ENCODE peak calls at places on chromosomes 16 and 17, in six cellular contexts. O, P, T, B, L and M are unnamed samples.

GRCh38 chr16:67663151-67663876 is 2.6 kb downstream of the PARD6A start:
- DNase-seq in O (peak), P (no peak), T (no peak), B (no peak), L (no peak), M (peak)

GRCh38 chr17:68950725-68951124 is 4.5 kb downstream of the ABCA8 start:
- DNase-seq in O (no peak), P (no peak), T (no peak), B (no peak), L (no peak), M (no peak)

GRCh38 chr17:76725580-76726230 is 701 bp downstream of the JMJD6 start:
- DNase-seq in O (no peak), P (peak), T (no peak), B (no peak), L (peak), M (peak)

GRCh38 chr16:85082553-85083050 is 29.7 kb downstream of the CIBAR2 start:
- DNase-seq in O (no peak), P (no peak), T (no peak), B (no peak), L (no peak), M (peak)

GRCh38 chr17:17350491-17351355 is 47.5 kb downstream of the NT5M start:
- DNase-seq in O (no peak), P (no peak), T (no peak), B (no peak), L (no peak), M (peak)

GRCh38 chr17:51120739-51121619 is at the start of gene SPAG9:
- DNase-seq in O (peak), P (peak), T (peak), B (peak), L (peak), M (peak)

GRCh38 chr17:60410001-60410400 is 12.3 kb upstream of the CHCT1 start:
- DNase-seq in O (no peak), P (no peak), T (no peak), B (no peak), L (no peak), M (no peak)

GRCh38 chr17:50832267-50833227 is 2.8 kb upstream of the WFIKKN2 start:
- DNase-seq in O (no peak), P (no peak), T (no peak), B (no peak), L (no peak), M (no peak)

GRCh38 chr17:17180141-17180603 is 26.0 kb downstream of the PLD6 start:
- DNase-seq in O (no peak), P (no peak), T (no peak), B (no peak), L (no peak), M (no peak)

GRCh38 chr17:75514299-75515228 is 773 bp downstream of the CASKIN2 start:
- DNase-seq in O (no peak), P (no peak), T (no peak), B (no peak), L (peak), M (peak)

GRCh38 chr17:80694085-80694991 is 149.7 kb downstream of the RPTOR start:
- DNase-seq in O (no peak), P (no peak), T (no peak), B (no peak), L (no peak), M (no peak)

GRCh38 chr17:77873518-77874302 is 84.8 kb upstream of the TNRC6C start:
- DNase-seq in O (no peak), P (no peak), T (no peak), B (no peak), L (no peak), M (no peak)

GRCh38 chr16:52439171-52439701 is 107.7 kb downstream of the TOX3 start:
- DNase-seq in O (no peak), P (no peak), T (no peak), B (no peak), L (no peak), M (no peak)

GRCh38 chr17:773467-774319 is 8.4 kb downstream of the GLOD4 start:
- DNase-seq in O (no peak), P (no peak), T (no peak), B (peak), L (no peak), M (no peak)

GRCh38 chr17:55248077-55248476 is 16.7 kb upstream of the HLF start:
- DNase-seq in O (no peak), P (no peak), T (no peak), B (no peak), L (no peak), M (no peak)

GRCh38 chr17:18999394-18999793 is 5.2 kb downstream of the FAM83G start:
- DNase-seq in O (no peak), P (no peak), T (no peak), B (no peak), L (no peak), M (no peak)

GRCh38 chr17:33196883-33197282 is 96.2 kb downstream of the ASIC2 start:
- DNase-seq in O (no peak), P (no peak), T (no peak), B (no peak), L (no peak), M (no peak)

GRCh38 chr16:51851111-51851510 is 695.8 kb downstream of the TOX3 start:
- DNase-seq in O (no peak), P (no peak), T (no peak), B (no peak), L (no peak), M (no peak)

GRCh38 chr17:67500261-67500660 is 123.2 kb downstream of the PITPNC1 start:
- DNase-seq in O (no peak), P (no peak), T (no peak), B (no peak), L (no peak), M (no peak)

GRCh38 chr16:48272837-48273421 is 25.6 kb upstream of the ABCC11 start:
- DNase-seq in O (no peak), P (no peak), T (no peak), B (no peak), L (no peak), M (no peak)

GRCh38 chr17:20091161-20092029 is 82.2 kb downstream of the SPECC1 start:
- DNase-seq in O (no peak), P (no peak), T (no peak), B (no peak), L (no peak), M (no peak)

GRCh38 chr17:45006927-45007461 is 38.9 kb upstream of the C1QL1 start:
- DNase-seq in O (no peak), P (no peak), T (no peak), B (no peak), L (no peak), M (peak)

GRCh38 chr17:2058521-2059124 is 3.7 kb downstream of the HIC1 start:
- DNase-seq in O (no peak), P (no peak), T (no peak), B (no peak), L (no peak), M (peak)

GRCh38 chr17:33603794-33604193 is 310.7 kb upstream of the ASIC2 start:
- DNase-seq in O (no peak), P (no peak), T (no peak), B (no peak), L (peak), M (no peak)

GRCh38 chr17:75755205-75755901 is 9.6 kb downstream of the GALK1 start:
- DNase-seq in O (no peak), P (no peak), T (no peak), B (no peak), L (no peak), M (no peak)

GRCh38 chr17:33049781-33050414 is 58.3 kb downstream of the SPACA3 start:
- DNase-seq in O (peak), P (peak), T (peak), B (no peak), L (peak), M (peak)

GRCh38 chr17:44547625-44548297 is 9.5 kb upstream of the FZD2 start:
- DNase-seq in O (no peak), P (no peak), T (no peak), B (no peak), L (no peak), M (peak)

GRCh38 chr17:29004081-29004692 is 1.6 kb downstream of the SEZ6 start:
- DNase-seq in O (no peak), P (no peak), T (no peak), B (no peak), L (no peak), M (peak)

GRCh38 chr17:40035162-40035559 is 19.0 kb downstream of the MED24 start:
- DNase-seq in O (no peak), P (no peak), T (peak), B (no peak), L (peak), M (peak)

GRCh38 chr17:38417210-38417951 is 10.9 kb upstream of the ARHGAP23 start:
- DNase-seq in O (no peak), P (no peak), T (no peak), B (no peak), L (peak), M (no peak)

GRCh38 chr16:55706739-55707487 is 51.1 kb downstream of the SLC6A2 start:
- DNase-seq in O (no peak), P (no peak), T (no peak), B (no peak), L (no peak), M (no peak)

DNA sequence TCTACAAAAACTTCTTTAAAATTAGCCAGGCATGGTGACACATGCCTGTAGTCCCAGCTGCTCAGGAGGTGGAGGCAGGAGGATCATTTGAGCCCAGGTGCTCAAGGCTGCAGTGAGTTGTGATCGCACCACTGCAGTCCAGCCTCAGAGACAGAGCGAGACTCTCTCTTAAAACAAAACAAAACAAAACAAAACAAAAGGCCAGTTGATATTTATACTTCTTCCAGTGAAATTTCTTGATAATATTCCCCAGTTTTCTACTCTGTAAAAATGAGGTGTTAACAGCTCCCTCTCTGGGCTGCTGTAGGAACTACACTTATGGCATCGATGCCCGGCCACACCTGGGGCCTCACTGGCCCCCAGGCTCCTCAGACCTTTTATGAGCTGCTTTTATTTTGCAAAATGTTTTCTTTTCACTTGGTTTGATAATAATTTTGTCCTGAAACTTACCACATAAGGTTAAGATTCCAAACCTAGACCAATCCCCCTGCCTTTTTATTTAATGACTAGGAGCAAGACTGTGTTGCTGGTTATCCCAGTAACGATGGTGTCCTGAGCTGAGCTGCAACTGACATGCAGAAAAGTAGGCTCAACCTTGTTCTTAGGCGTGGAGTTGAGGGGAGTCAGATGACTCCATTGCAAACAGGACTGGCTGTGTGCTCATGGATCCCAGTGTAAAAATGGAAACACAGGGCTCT is 17.6 kb downstream of the MAPK8IP3 start:
- DNase-seq in O (no peak), P (peak), T (no peak), B (no peak), L (peak), M (peak)
- TF ChIP-seq SP1 in O (no peak), P (no peak), T (no peak), B (no peak), L (no peak), M (no peak)

GRCh38 chr16:10312784-10313724 is 72.8 kb upstream of the ATF7IP2 start:
- DNase-seq in O (no peak), P (peak), T (no peak), B (peak), L (no peak), M (no peak)

GRCh38 chr16:10314317-10314716 is 71.5 kb upstream of the ATF7IP2 start:
- DNase-seq in O (no peak), P (no peak), T (no peak), B (no peak), L (no peak), M (no peak)

GRCh38 chr16:10312023-10312422 is 73.8 kb upstream of the ATF7IP2 start:
- DNase-seq in O (no peak), P (no peak), T (no peak), B (no peak), L (no peak), M (no peak)

GRCh38 chr16:10317425-10318001 is 68.3 kb upstream of the ATF7IP2 start:
- DNase-seq in O (no peak), P (no peak), T (no peak), B (no peak), L (no peak), M (no peak)

DNA sequence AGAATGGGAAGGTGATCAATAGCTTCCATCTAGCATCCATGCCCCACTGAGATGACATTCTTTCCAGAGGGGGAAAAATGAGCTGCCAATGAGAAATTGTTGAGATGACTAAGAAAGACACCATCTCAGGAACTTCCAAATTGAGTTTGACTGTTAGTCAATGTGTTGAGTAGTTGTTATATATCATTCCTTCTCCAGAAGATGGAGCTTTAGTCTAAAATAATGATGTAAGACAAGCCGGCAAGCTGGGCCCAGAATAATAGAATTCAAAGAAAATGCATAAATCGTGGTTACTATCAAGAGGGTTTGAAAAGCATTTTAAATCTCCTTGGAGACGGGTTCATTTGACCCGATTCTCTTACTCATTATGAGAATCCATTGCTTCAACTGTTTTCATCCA is 71.0 kb upstream of the ATF7IP2 start:
- DNase-seq in O (no peak), P (peak), T (no peak), B (no peak), L (no peak), M (no peak)
- TF ChIP-seq CTCF in O (peak), P (peak), T (no peak), B (peak), L (no peak), M (no peak)

GRCh38 chr16:23726710-23727109 is 13.7 kb upstream of the ERN2 start:
- DNase-seq in O (no peak), P (no peak), T (no peak), B (no peak), L (no peak), M (no peak)

GRCh38 chr16:23724438-23725131 is 11.6 kb upstream of the ERN2 start:
- DNase-seq in O (no peak), P (no peak), T (no peak), B (no peak), L (no peak), M (no peak)

GRCh38 chr16:23729503-23730424 is 16.7 kb upstream of the ERN2 start:
- DNase-seq in O (peak), P (peak), T (no peak), B (no peak), L (peak), M (peak)

GRCh38 chr16:23728112-23728477 is 15.1 kb upstream of the ERN2 start:
- DNase-seq in O (no peak), P (no peak), T (no peak), B (no peak), L (no peak), M (no peak)
- TF ChIP-seq SP1 in O (no peak), P (no peak), T (no peak), B (no peak), L (no peak), M (no peak)

GRCh38 chr17:7441202-7441705 is 1.9 kb downstream of the FGF11 start:
- DNase-seq in O (no peak), P (no peak), T (no peak), B (no peak), L (no peak), M (no peak)

GRCh38 chr17:7442142-7442541 is 2.7 kb upstream of the CHRNB1 start:
- DNase-seq in O (no peak), P (no peak), T (no peak), B (no peak), L (no peak), M (no peak)

GRCh38 chr17:7440113-7440822 is 956 bp downstream of the FGF11 start:
- DNase-seq in O (no peak), P (no peak), T (no peak), B (no peak), L (peak), M (peak)

GRCh38 chr17:7439462-7440112 is at the start of gene FGF11:
- DNase-seq in O (no peak), P (no peak), T (no peak), B (no peak), L (no peak), M (no peak)

GRCh38 chr17:7440823-7441174 is 1.5 kb downstream of the FGF11 start:
- DNase-seq in O (no peak), P (no peak), T (no peak), B (no peak), L (peak), M (peak)
- TF ChIP-seq CTCF in O (no peak), P (no peak), T (no peak), B (no peak), L (no peak), M (no peak)

DNA sequence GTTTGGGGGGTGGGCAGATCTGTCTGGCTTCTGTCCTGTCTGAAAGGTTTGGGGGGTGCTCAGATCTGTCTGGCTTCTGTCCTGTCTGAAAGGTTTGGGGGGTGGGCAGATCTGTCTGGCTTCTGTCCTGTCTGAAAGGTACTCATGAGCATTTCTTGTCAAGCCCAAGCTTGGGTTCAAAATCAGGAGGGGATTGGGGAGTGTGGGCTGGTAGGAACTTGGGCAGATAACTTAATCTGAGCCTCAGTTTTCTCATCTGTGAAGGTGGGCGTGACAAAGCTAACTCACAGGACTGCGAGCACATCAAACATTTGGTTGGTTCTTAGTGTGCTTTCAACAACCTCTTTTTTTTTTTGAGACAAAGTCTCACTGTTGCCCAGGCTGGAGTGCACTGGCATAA is 35.2 kb downstream of the HAPSTR1 start:
- DNase-seq in O (no peak), P (no peak), T (no peak), B (no peak), L (no peak), M (no peak)
- TF ChIP-seq SP1 in O (no peak), P (no peak), T (no peak), B (no peak), L (no peak), M (no peak)

DNA sequence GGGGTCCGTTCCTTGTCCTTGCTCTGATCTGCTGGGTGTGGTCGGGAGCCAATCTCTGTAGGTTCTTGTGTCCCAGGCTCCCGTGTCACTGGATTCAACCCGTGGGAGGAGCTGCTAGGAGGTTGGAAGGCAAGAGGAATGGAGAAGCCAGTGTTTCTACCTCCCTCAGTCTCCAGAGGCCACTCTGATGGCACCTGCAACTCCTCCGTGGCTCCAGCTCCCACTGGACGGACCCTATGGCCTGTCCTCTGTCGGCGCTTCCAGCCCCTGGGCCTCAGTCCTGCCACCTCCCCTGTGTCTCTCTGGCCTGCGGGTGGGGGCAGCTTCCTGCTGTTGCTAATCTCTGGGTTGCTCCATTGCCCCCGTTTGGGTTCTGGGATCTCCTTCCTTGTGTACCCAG is 71.1 kb downstream of the CMIP start:
- DNase-seq in O (no peak), P (no peak), T (no peak), B (no peak), L (no peak), M (no peak)
- TF ChIP-seq CTCF in O (no peak), P (no peak), T (no peak), B (no peak), L (no peak), M (no peak)

GRCh38 chr16:31182391-31182790 is 2.5 kb downstream of the FUS start:
- DNase-seq in O (no peak), P (no peak), T (no peak), B (no peak), L (no peak), M (no peak)

GRCh38 chr16:31179153-31179746 is 689 bp upstream of the FUS start:
- DNase-seq in O (no peak), P (no peak), T (no peak), B (no peak), L (no peak), M (no peak)

GRCh38 chr16:31183432-31184428 is 3.8 kb downstream of the FUS start:
- DNase-seq in O (no peak), P (no peak), T (no peak), B (no peak), L (no peak), M (no peak)

GRCh38 chr16:31179747-31180458 is at the start of gene FUS:
- DNase-seq in O (peak), P (peak), T (no peak), B (peak), L (peak), M (peak)

GRCh38 chr16:31181102-31181830 is 1.3 kb downstream of the FUS start:
- DNase-seq in O (no peak), P (no peak), T (no peak), B (no peak), L (peak), M (peak)
- TF ChIP-seq SP1 in O (no peak), P (no peak), T (no peak), B (no peak), L (no peak), M (no peak)

GRCh38 chr17:73584987-73585386 is 59.3 kb downstream of the SDK2 start:
- DNase-seq in O (no peak), P (no peak), T (no peak), B (no peak), L (no peak), M (no peak)

GRCh38 chr17:73586153-73586906 is 57.9 kb downstream of the SDK2 start:
- DNase-seq in O (no peak), P (no peak), T (no peak), B (no peak), L (no peak), M (no peak)

GRCh38 chr17:73584049-73584448 is 60.2 kb downstream of the SDK2 start:
- DNase-seq in O (no peak), P (no peak), T (no peak), B (no peak), L (no peak), M (no peak)

GRCh38 chr17:73586921-73587680 is 57.1 kb downstream of the SDK2 start:
- DNase-seq in O (peak), P (peak), T (no peak), B (no peak), L (peak), M (no peak)

GRCh38 chr17:73585583-73585982 is 58.7 kb downstream of the SDK2 start:
- DNase-seq in O (no peak), P (no peak), T (no peak), B (no peak), L (no peak), M (peak)
- TF ChIP-seq CTCF in O (no peak), P (peak), T (peak), B (peak), L (peak), M (peak)